ENCODE peak calls at places on chromosomes 3 and 15, in ten cellular contexts. M is pancreas; A is activated gamma-delta T cell treated with Interleukin-2 at 50 U/mL for 16 hours; O is transverse colon; Y is substantia nigra; K is hippocampal formation; X is stimulated activated naive CD4-positive, alpha-beta T cell; W is frontal cortex; R is T-helper 9 cell; C is fibroblast of the aortic adventitia. B is an unnamed sample.

GRCh38 chr15:37793851-37794250 is 140.6 kb upstream of the TMCO5A start:
- DNase-seq in M (no peak), A (no peak), O (no peak), Y (no peak), K (no peak), X (no peak), W (no peak), R (no peak), C (no peak), B (no peak)

GRCh38 chr3:10286596-10287295 is 6.0 kb downstream of the GHRL start:
- DNase-seq in M (peak), A (peak), O (no peak), Y (no peak), K (peak), X (peak), W (no peak), R (no peak), C (peak), B (no peak)

GRCh38 chr3:129226374-129226773 is 23.0 kb upstream of the COPG1 start:
- DNase-seq in M (no peak), A (no peak), O (peak), Y (peak), K (peak), X (no peak), W (no peak), R (no peak), C (peak), B (peak)

GRCh38 chr3:192772495-192772894 is 45.2 kb upstream of the FGF12 start:
- DNase-seq in M (no peak), A (no peak), O (no peak), Y (no peak), K (peak), X (no peak), W (no peak), R (no peak), C (peak), B (peak)

GRCh38 chr15:84811151-84811550 is 6.0 kb upstream of the ALPK3 start:
- DNase-seq in M (no peak), A (no peak), O (no peak), Y (no peak), K (no peak), X (no peak), W (no peak), R (no peak), C (no peak), B (no peak)

GRCh38 chr15:38533416-38533915 is 31.1 kb downstream of the RASGRP1 start:
- DNase-seq in M (no peak), A (no peak), O (no peak), Y (no peak), K (no peak), X (no peak), W (no peak), R (no peak), C (no peak), B (no peak)

GRCh38 chr15:69602095-69602494 is 149.5 kb downstream of the RPLP1 start:
- DNase-seq in M (peak), A (no peak), O (no peak), Y (no peak), K (no peak), X (no peak), W (no peak), R (no peak), C (no peak), B (no peak)

GRCh38 chr3:157333551-157333991 is 103.1 kb upstream of the PTX3 start:
- DNase-seq in M (no peak), A (no peak), O (no peak), Y (no peak), K (no peak), X (no peak), W (no peak), R (no peak), C (peak), B (no peak)

GRCh38 chr3:30689202-30689641 is 82.8 kb downstream of the TGFBR2 start:
- DNase-seq in M (peak), A (no peak), O (peak), Y (peak), K (no peak), X (no peak), W (no peak), R (no peak), C (peak), B (no peak)

GRCh38 chr3:127049390-127049789 is 66.5 kb downstream of the PLXNA1 start:
- DNase-seq in M (no peak), A (no peak), O (no peak), Y (no peak), K (no peak), X (no peak), W (no peak), R (no peak), C (no peak), B (no peak)

GRCh38 chr3:27138005-27138404 is 231.2 kb downstream of the NEK10 start:
- DNase-seq in M (no peak), A (no peak), O (no peak), Y (no peak), K (no peak), X (no peak), W (no peak), R (no peak), C (no peak), B (no peak)

GRCh38 chr3:196968233-196969000 is at the start of gene PIGZ:
- DNase-seq in M (peak), A (no peak), O (peak), Y (no peak), K (peak), X (no peak), W (peak), R (peak), C (peak), B (no peak)

GRCh38 chr3:156691920-156692319 is 17.5 kb downstream of the TIPARP start:
- DNase-seq in M (no peak), A (no peak), O (no peak), Y (no peak), K (no peak), X (no peak), W (no peak), R (no peak), C (peak), B (no peak)

GRCh38 chr3:135966349-135966695 is 794 bp downstream of the PPP2R3A start:
- DNase-seq in M (no peak), A (no peak), O (no peak), Y (no peak), K (no peak), X (no peak), W (no peak), R (no peak), C (peak), B (no peak)

GRCh38 chr3:42254566-42254965 is 11.4 kb downstream of the CCK start:
- DNase-seq in M (no peak), A (no peak), O (no peak), Y (no peak), K (no peak), X (no peak), W (no peak), R (no peak), C (no peak), B (no peak)

GRCh38 chr3:190855151-190855550 is 7.3 kb downstream of the GMNC start:
- DNase-seq in M (no peak), A (no peak), O (no peak), Y (no peak), K (no peak), X (no peak), W (no peak), R (no peak), C (no peak), B (no peak)

GRCh38 chr15:99324082-99324620 is 72.9 kb downstream of the LRRC28 start:
- DNase-seq in M (no peak), A (no peak), O (no peak), Y (no peak), K (no peak), X (no peak), W (no peak), R (no peak), C (peak), B (no peak)

GRCh38 chr3:100185847-100186246 is 71.5 kb upstream of the FILIP1L start:
- DNase-seq in M (no peak), A (no peak), O (no peak), Y (no peak), K (no peak), X (no peak), W (no peak), R (no peak), C (no peak), B (no peak)

GRCh38 chr15:92451225-92451825 is 57.6 kb downstream of the ST8SIA2 start:
- DNase-seq in M (no peak), A (no peak), O (no peak), Y (no peak), K (no peak), X (no peak), W (no peak), R (no peak), C (no peak), B (no peak)

GRCh38 chr3:169869484-169870304 is at the start of gene LRRC31:
- DNase-seq in M (no peak), A (no peak), O (no peak), Y (no peak), K (no peak), X (no peak), W (no peak), R (no peak), C (no peak), B (no peak)

GRCh38 chr3:44899683-44900367 is 25.4 kb downstream of the TGM4 start:
- DNase-seq in M (no peak), A (no peak), O (no peak), Y (no peak), K (no peak), X (no peak), W (no peak), R (no peak), C (no peak), B (no peak)

GRCh38 chr3:67076607-67077006 is 78.5 kb downstream of the KBTBD8 start:
- DNase-seq in M (no peak), A (no peak), O (no peak), Y (no peak), K (no peak), X (no peak), W (no peak), R (no peak), C (no peak), B (no peak)